ENCODE peak calls at places on chromosomes 12 and 14, in eight cellular contexts. U, B, D, T, I, X, K and Y are unnamed samples.

GRCh38 chr14:64873506-64874220 is 6.0 kb downstream of the SPTB start:
- DNase-seq in X (no peak), K (no peak), T (no peak), U (no peak), B (no peak), I (no peak), D (no peak), Y (no peak)

GRCh38 chr12:92107621-92108131 is 38.0 kb downstream of the BTG1 start:
- DNase-seq in X (no peak), T (peak), I (no peak), D (no peak), U (peak), K (no peak), B (no peak), Y (peak)

GRCh38 chr14:75999511-76000190 is 14.1 kb downstream of the IFT43 start:
- DNase-seq in K (no peak), I (no peak), T (no peak), U (no peak), X (no peak), B (peak), D (no peak), Y (no peak)

GRCh38 chr14:83632375-83632774 is 1897.6 kb upstream of the FLRT2 start:
- DNase-seq in T (peak), B (no peak), K (no peak), U (no peak), I (no peak), D (no peak), X (no peak), Y (no peak)

GRCh38 chr12:8823565-8824300 is 1.3 kb downstream of the A2ML1 start:
- DNase-seq in K (no peak), U (peak), X (peak), T (peak), D (no peak), I (peak), B (peak), Y (peak)

GRCh38 chr12:42094277-42094676 is 50.4 kb downstream of the GXYLT1 start:
- DNase-seq in I (peak), T (no peak), D (no peak), B (peak), X (no peak), K (peak), U (peak), Y (no peak)

GRCh38 chr12:62604856-62605255 is 138.2 kb downstream of the MON2 start:
- DNase-seq in D (no peak), B (peak), U (no peak), I (peak), T (no peak), K (peak), X (no peak), Y (no peak)

GRCh38 chr14:51691176-51691575 is 39.5 kb downstream of the FRMD6 start:
- DNase-seq in T (no peak), X (no peak), K (peak), I (peak), D (no peak), U (no peak), B (no peak), Y (no peak)

GRCh38 chr14:87148655-87149054 is 844.3 kb downstream of the GALC start:
- DNase-seq in B (no peak), T (no peak), X (no peak), K (no peak), D (no peak), U (no peak), I (peak), Y (no peak)

GRCh38 chr14:77903233-77903632 is 103.3 kb downstream of the ADCK1 start:
- DNase-seq in K (no peak), X (no peak), D (no peak), U (no peak), B (no peak), I (peak), T (no peak), Y (no peak)

GRCh38 chr12:71972441-71973074 is 33.9 kb downstream of the TPH2 start:
- DNase-seq in D (no peak), I (no peak), B (no peak), U (peak), X (no peak), K (no peak), T (no peak), Y (no peak)

GRCh38 chr14:106802413-106803364 is 1276.3 kb downstream of the TMEM121 start:
- DNase-seq in T (no peak), B (no peak), U (peak), X (no peak), I (no peak), K (no peak), D (peak), Y (no peak)

GRCh38 chr12:29891792-29892191 is 108.0 kb upstream of the TMTC1 start:
- DNase-seq in I (no peak), U (no peak), B (no peak), D (no peak), X (no peak), K (no peak), T (no peak), Y (no peak)

GRCh38 chr12:118778077-118778476 is 203.3 kb upstream of the SRRM4 start:
- DNase-seq in K (no peak), T (no peak), B (no peak), I (no peak), U (no peak), X (no peak), D (no peak), Y (no peak)

GRCh38 chr12:74119811-74120362 is 417.7 kb upstream of the ATXN7L3B start:
- DNase-seq in U (no peak), X (no peak), D (no peak), B (no peak), K (peak), T (no peak), I (no peak), Y (no peak)

GRCh38 chr14:104140463-104141331 is 2.3 kb downstream of the KIF26A start:
- DNase-seq in D (peak), I (no peak), K (no peak), X (peak), U (peak), T (no peak), B (no peak), Y (no peak)

GRCh38 chr14:68621400-68622365 is 171.2 kb downstream of the ZFP36L1 start:
- DNase-seq in B (peak), X (no peak), D (no peak), K (no peak), I (peak), U (peak), T (no peak), Y (no peak)

GRCh38 chr12:57001448-57001906 is 4.9 kb downstream of the ZBTB39 start:
- DNase-seq in I (peak), T (peak), B (peak), K (peak), D (peak), X (peak), U (peak), Y (peak)

GRCh38 chr12:108722992-108723766 is 8.1 kb downstream of the CORO1C start:
- DNase-seq in K (peak), B (peak), D (no peak), U (no peak), I (peak), X (no peak), T (no peak), Y (no peak)

GRCh38 chr12:119417440-119417839 is 82.9 kb downstream of the CCDC60 start:
- DNase-seq in I (no peak), T (no peak), X (no peak), B (no peak), D (no peak), U (no peak), K (no peak), Y (no peak)

GRCh38 chr14:53043107-53043704 is 92.4 kb upstream of the FERMT2 start:
- DNase-seq in D (no peak), U (no peak), K (no peak), X (no peak), I (no peak), T (no peak), B (peak), Y (no peak)

GRCh38 chr12:47397664-47398281 is 308.1 kb downstream of the RPAP3 start:
- DNase-seq in X (no peak), I (peak), U (no peak), T (peak), D (no peak), B (peak), K (peak), Y (no peak)

GRCh38 chr12:74043343-74043742 is 494.3 kb upstream of the ATXN7L3B start:
- DNase-seq in U (no peak), X (no peak), I (no peak), T (no peak), K (peak), B (no peak), D (no peak), Y (no peak)

GRCh38 chr12:15540025-15540424 is 217.7 kb downstream of the PTPRO start:
- DNase-seq in D (no peak), T (no peak), X (no peak), I (peak), B (no peak), K (no peak), U (no peak), Y (no peak)

GRCh38 chr14:97866664-97867063 is 1069.5 kb downstream of the VRK1 start:
- DNase-seq in T (no peak), D (no peak), X (no peak), B (no peak), U (no peak), I (no peak), K (no peak), Y (no peak)

GRCh38 chr14:102554835-102555819 is 37.3 kb upstream of the RCOR1 start:
- DNase-seq in B (peak), K (no peak), T (peak), U (peak), X (peak), I (peak), D (peak), Y (peak)

GRCh38 chr12:14845350-14845750 is 2.0 kb upstream of the ART4 start:
- DNase-seq in X (peak), K (peak), T (peak), D (no peak), I (peak), B (peak), U (peak), Y (peak)

GRCh38 chr14:104891664-104892500 is 26.8 kb downstream of the CEP170B start:
- DNase-seq in U (peak), I (no peak), D (peak), K (no peak), X (no peak), B (no peak), T (no peak), Y (no peak)

GRCh38 chr12:99596762-99597161 is 50.8 kb upstream of the GARIN6 start:
- DNase-seq in D (no peak), B (no peak), U (no peak), X (no peak), T (no peak), K (no peak), I (no peak), Y (no peak)

GRCh38 chr12:101004891-101005290 is 205.1 kb downstream of the SLC5A8 start:
- DNase-seq in U (no peak), X (no peak), T (no peak), K (no peak), D (no peak), I (peak), B (no peak), Y (no peak)

GRCh38 chr14:34845869-34846268 is 29.3 kb downstream of the BAZ1A start:
- DNase-seq in T (no peak), K (no peak), D (no peak), U (no peak), B (no peak), X (no peak), I (no peak), Y (no peak)
- TF ChIP-seq CTCF in T (no peak), K (no peak), D (no peak), U (no peak), B (no peak), X (no peak), I (no peak), Y (no peak)

DNA sequence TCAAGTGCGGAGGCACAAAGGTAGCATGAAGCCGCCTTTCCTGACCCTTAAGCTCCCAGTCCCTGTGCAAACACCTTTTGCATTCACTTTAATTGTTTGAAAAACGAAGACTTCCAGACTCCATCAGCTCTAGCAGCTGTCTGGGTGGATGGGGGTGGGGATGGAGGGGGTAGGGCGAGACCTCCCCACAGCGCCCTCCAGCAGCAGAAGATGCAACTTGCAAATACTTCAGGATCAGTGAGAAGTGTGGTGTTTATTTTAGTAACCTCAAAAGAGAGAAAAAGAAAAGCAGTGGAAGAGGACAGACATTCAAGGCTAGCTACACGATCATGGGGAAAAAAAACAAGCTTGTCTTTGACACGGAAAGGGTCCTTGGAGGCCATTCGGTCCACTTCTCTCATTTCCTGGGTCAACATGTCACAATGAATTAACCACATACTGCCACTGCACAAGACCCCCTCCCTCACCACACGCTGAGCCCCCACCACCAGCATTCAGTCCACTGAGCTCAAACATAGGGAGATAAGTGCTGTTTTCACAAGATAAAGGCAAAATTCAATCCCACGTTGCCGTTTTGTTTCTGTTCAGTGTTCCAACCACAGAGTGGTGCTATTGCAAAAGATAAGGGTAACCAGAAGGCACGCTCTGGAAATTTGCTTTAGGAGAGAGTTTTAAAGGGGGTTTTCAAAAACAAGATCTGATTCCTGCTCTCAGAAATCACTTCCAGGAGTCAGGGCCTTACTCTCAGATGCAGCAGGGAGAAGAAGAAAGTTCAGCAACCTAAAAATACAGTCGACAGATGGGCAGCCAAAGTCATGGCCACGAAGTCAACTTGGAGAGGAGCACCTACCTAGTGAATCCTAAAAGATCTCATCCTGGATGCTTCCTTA is 3.3 kb upstream of the NTF3 start:
- DNase-seq in X (no peak), K (no peak), D (no peak), U (peak), I (peak), B (peak), T (peak), Y (no peak)
- TF ChIP-seq CTCF in X (peak), K (peak), D (no peak), U (peak), I (peak), B (peak), T (peak), Y (peak)

GRCh38 chr14:94052662-94053061 is 26.5 kb downstream of the OTUB2 start:
- DNase-seq in D (no peak), T (no peak), U (no peak), B (no peak), K (no peak), X (no peak), I (no peak), Y (no peak)

GRCh38 chr14:94049625-94050023 is 23.5 kb downstream of the OTUB2 start:
- DNase-seq in U (no peak), X (no peak), I (no peak), B (no peak), K (no peak), D (no peak), T (no peak), Y (no peak)

GRCh38 chr14:94051779-94052178 is 25.6 kb downstream of the OTUB2 start:
- DNase-seq in T (no peak), X (no peak), I (no peak), U (no peak), B (no peak), K (no peak), D (no peak), Y (no peak)

GRCh38 chr14:94050231-94050880 is 24.2 kb downstream of the OTUB2 start:
- DNase-seq in D (no peak), X (no peak), K (no peak), U (no peak), B (no peak), T (no peak), I (no peak), Y (no peak)

DNA sequence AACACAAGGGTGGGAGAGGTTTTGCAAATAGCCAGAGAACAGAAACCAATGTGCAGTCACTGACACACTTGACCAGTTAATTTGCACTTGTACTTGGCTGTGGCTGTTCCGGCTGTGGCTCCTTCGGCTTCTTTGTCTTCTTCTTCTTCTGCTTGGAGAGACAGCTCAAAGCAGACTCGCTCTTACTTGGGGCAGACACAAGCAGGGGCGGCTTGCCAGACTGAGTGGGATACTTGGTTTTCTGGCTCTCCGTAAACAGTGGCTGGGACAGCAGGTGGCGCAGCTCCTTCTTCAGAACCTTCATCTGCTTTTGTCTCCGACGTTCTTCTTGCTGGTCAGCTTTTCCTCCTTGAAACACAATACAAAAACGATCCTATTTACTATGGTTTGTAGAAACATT is 25.0 kb downstream of the OTUB2 start:
- DNase-seq in I (peak), D (peak), B (peak), T (peak), X (no peak), K (peak), U (peak), Y (no peak)
- TF ChIP-seq CTCF in I (peak), D (peak), B (peak), T (peak), X (peak), K (peak), U (peak), Y (peak)

GRCh38 chr12:116454950-116455447 is 104.2 kb upstream of the MAP1LC3B2 start:
- DNase-seq in X (no peak), T (no peak), U (peak), I (peak), B (peak), K (peak), D (no peak), Y (no peak)
- TF ChIP-seq CTCF in X (no peak), T (no peak), U (no peak), I (no peak), B (no peak), K (no peak), D (no peak), Y (no peak)

DNA sequence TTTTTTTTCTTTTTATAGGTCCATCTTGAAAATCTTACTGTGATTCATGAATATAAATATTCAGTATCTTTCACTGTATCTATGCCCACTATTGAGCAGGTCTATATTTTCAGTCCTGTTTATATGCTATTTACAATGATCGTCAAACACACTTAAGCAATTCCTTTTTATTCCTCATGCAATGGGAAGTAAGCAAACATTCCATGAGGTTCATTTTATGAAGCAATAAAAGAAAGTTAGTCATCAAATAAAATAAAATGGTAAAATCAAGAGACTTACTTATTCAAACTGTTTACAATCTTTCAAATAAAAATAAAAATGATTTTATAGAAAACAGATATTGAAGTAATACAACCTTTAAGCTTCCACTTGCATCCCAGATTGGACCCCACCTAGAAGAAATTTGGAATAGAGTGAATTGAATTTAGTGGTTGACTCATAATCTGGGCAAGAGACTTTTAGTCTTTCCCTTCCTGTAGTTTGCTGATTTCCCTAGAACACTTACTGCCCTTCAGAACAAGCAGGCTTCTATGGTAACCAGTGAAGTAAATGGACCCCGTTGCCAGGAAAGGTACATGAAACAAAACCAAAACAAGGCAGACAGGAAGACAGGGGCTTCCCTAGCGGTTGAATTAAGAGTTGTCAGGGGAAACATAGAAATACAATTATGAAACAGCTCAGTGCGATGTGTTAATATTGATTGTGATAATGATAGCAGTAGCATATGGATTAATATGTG is 241.0 kb upstream of the ATP2B1 start:
- DNase-seq in T (no peak), B (peak), I (peak), X (no peak), U (no peak), D (no peak), K (peak), Y (no peak)
- TF ChIP-seq CTCF in T (peak), B (no peak), I (peak), X (no peak), U (peak), D (no peak), K (peak), Y (peak)

GRCh38 chr12:5050542-5050941 is 6.9 kb downstream of the KCNA5 start:
- DNase-seq in D (no peak), X (no peak), T (no peak), B (no peak), I (no peak), K (no peak), U (no peak), Y (no peak)
- TF ChIP-seq CTCF in D (no peak), X (no peak), T (no peak), B (no peak), I (no peak), K (no peak), U (no peak), Y (no peak)

GRCh38 chr12:28129031-28129430 is 61.2 kb upstream of the CCDC91 start:
- DNase-seq in I (no peak), K (no peak), U (no peak), D (no peak), X (no peak), T (no peak), B (no peak), Y (no peak)

GRCh38 chr12:28127455-28127854 is 62.8 kb upstream of the CCDC91 start:
- DNase-seq in D (no peak), I (no peak), B (no peak), U (no peak), K (peak), X (no peak), T (no peak), Y (no peak)

GRCh38 chr12:28130234-28130624 is 60.0 kb upstream of the CCDC91 start:
- DNase-seq in U (no peak), I (no peak), X (no peak), D (no peak), B (no peak), K (no peak), T (no peak), Y (no peak)

GRCh38 chr12:28132398-28132797 is 57.9 kb upstream of the CCDC91 start:
- DNase-seq in I (no peak), U (no peak), K (no peak), T (no peak), B (peak), X (no peak), D (no peak), Y (no peak)

GRCh38 chr12:28130625-28131598 is 59.3 kb upstream of the CCDC91 start:
- DNase-seq in B (peak), X (no peak), I (peak), K (peak), D (no peak), U (no peak), T (no peak), Y (no peak)
- TF ChIP-seq CTCF in B (no peak), X (no peak), I (no peak), K (no peak), D (no peak), U (no peak), T (no peak), Y (no peak)